ENCODE peak calls at places on chromosome 9, in seven cellular contexts. I is transverse colon, Z is Peyer's patch, T is hepatocyte, X is body of pancreas, M is gastrocnemius medialis, S is pancreas. A is an unnamed sample.

GRCh38 chr9:4143951-4144717 is 155.7 kb downstream of the GLIS3 start:
- DNase-seq in I (no peak), Z (no peak), T (peak; percentile 53), X (no peak), M (no peak), S (no peak), A (peak; percentile 87)

GRCh38 chr9:89774971-89775370 is 170.2 kb downstream of the GADD45G start:
- DNase-seq in I (no peak), Z (no peak), T (no peak), X (no peak), M (no peak), S (no peak), A (no peak)

GRCh38 chr9:129751841-129752801 is 721 bp downstream of the PTGES start:
- DNase-seq in I (peak; percentile 61), Z (no peak), T (no peak), X (peak; percentile 54), M (no peak), S (no peak), A (peak; percentile 87)

GRCh38 chr9:125329978-125330377 is 68.4 kb downstream of the GAPVD1 start:
- DNase-seq in I (no peak), Z (no peak), T (no peak), X (no peak), M (no peak), S (no peak), A (peak; percentile 68)

GRCh38 chr9:105390901-105391300 is 56.9 kb upstream of the FSD1L start:
- DNase-seq in I (no peak), Z (no peak), T (no peak), X (no peak), M (no peak), S (no peak), A (no peak)

GRCh38 chr9:91711755-91712591 is 238.1 kb downstream of the ROR2 start:
- DNase-seq in I (peak; percentile 56), Z (peak; percentile 71), T (no peak), X (no peak), M (no peak), S (no peak), A (peak; percentile 49)

GRCh38 chr9:134443169-134444039 is 117.1 kb downstream of the RXRA start:
- DNase-seq in I (peak; percentile 93), Z (peak; percentile 83), T (peak; percentile 92), X (peak; percentile 92), M (peak; percentile 91), S (peak; percentile 84), A (peak; percentile 91)

GRCh38 chr9:113616116-113616515 is 152.6 kb downstream of the RGS3 start:
- DNase-seq in I (no peak), Z (no peak), T (no peak), X (no peak), M (no peak), S (no peak), A (no peak)

GRCh38 chr9:100308965-100309564 is 43.7 kb downstream of the TEX10 start:
- DNase-seq in I (no peak), Z (no peak), T (no peak), X (no peak), M (no peak), S (no peak), A (no peak)

GRCh38 chr9:107738789-107739188 is 249.2 kb upstream of the KLF4 start:
- DNase-seq in I (no peak), Z (no peak), T (no peak), X (no peak), M (no peak), S (no peak), A (peak; percentile 82)

GRCh38 chr9:69173891-69174644 is at the start of gene TJP2:
- DNase-seq in I (peak; percentile 30), Z (peak; percentile 27), T (peak; percentile 72), X (peak; percentile 65), M (peak; percentile 46), S (peak; percentile 62), A (peak; percentile 67)

GRCh38 chr9:72914750-72915149 is 38.1 kb downstream of the ALDH1A1 start:
- DNase-seq in I (no peak), Z (no peak), T (no peak), X (no peak), M (no peak), S (no peak), A (no peak)

GRCh38 chr9:98892296-98892695 is 51.4 kb upstream of the COL15A1 start:
- DNase-seq in I (no peak), Z (no peak), T (no peak), X (no peak), M (no peak), S (no peak), A (no peak)

GRCh38 chr9:128627127-128627715 is 29.4 kb downstream of the DYNC2I2 start:
- DNase-seq in I (no peak), Z (no peak), T (no peak), X (no peak), M (no peak), S (no peak), A (no peak)

GRCh38 chr9:128625391-128626145 is 31.1 kb downstream of the DYNC2I2 start:
- DNase-seq in I (peak; percentile 32), Z (no peak), T (no peak), X (peak; percentile 75), M (no peak), S (peak; percentile 56), A (no peak)

GRCh38 chr9:128624566-128624965 is 32.1 kb downstream of the DYNC2I2 start:
- DNase-seq in I (no peak), Z (no peak), T (no peak), X (no peak), M (no peak), S (no peak), A (no peak)

GRCh38 chr9:128627906-128628305 is 28.7 kb downstream of the DYNC2I2 start:
- DNase-seq in I (no peak), Z (no peak), T (no peak), X (no peak), M (no peak), S (no peak), A (no peak)

DNA sequence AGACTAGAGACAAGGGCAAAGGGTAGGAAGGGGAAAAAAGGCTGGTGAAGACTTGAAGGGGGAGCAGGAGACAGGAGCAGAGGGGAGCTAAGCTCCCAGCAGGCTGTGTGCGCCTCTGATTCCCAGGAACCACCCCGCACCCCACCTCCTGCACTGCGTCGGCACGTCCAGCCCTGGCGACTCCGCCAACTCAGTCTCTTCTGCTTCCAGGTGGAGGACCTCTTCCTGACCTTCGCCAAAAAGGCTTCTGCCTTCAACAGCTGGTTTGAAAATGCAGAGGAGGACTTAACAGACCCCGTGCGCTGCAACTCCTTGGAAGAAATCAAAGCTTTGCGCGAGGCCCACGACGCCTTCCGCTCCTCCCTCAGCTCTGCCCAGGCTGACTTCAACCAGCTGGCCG is 30.5 kb downstream of the DYNC2I2 start:
- DNase-seq in I (no peak), Z (no peak), T (no peak), X (no peak), M (no peak), S (no peak), A (no peak)
- H3K36me3 ChIP-seq in I (peaks cover 5% of the 10 kb centered on the region), Z (no peaks in the 10 kb centered on the region), T (no peaks in the 10 kb centered on the region), X (peaks cover 3% of the 10 kb centered on the region), M (peaks cover 72% of the 10 kb centered on the region), S (peaks cover 25% of the 10 kb centered on the region), A (peaks cover 64% of the 10 kb centered on the region)

DNA sequence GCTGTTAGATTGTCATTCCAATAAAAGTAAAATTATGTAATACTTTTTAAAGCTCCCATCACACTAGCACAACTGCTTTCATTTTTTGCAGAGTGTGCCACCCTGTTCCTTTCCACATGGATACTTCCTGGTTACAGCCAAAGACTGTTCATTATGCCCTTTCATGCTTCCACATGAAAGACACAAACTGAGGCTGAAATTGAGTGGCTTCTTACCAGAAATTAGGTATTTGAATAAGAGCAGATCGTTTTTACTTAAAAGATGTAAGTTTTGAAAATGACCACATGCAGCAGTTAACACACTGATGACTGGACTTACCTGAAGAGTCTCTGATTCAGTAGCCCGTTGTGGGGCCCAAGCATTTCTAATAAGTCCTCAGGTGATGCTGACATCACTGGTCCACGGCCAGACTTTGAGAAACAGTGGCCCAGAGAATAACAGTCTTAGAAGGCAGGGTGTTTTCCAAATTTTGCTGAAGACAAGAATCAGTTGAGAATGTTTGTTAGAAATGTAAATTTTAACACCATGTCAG is 187.6 kb upstream of the DMRT1 start:
- DNase-seq in I (no peak), Z (no peak), T (no peak), X (no peak), M (no peak), S (no peak), A (no peak)
- TF ChIP-seq CTCF in I (no peak), Z (no peak), T (no peak), X (no peak), M (no peak), S (no peak), A (no peak)

GRCh38 chr9:70607926-70608325 is 193.5 kb upstream of the KLF9 start:
- DNase-seq in I (peak; percentile 15), Z (peak; percentile 34), T (no peak), X (no peak), M (no peak), S (peak; percentile 31), A (no peak)
- H3K4me3 ChIP-seq in I (no peak overlapping the region), Z (no peak overlapping the region), T (no peak overlapping the region), X (no peak overlapping the region), M (no peak overlapping the region), S (no peak overlapping the region), A (no peak overlapping the region)

DNA sequence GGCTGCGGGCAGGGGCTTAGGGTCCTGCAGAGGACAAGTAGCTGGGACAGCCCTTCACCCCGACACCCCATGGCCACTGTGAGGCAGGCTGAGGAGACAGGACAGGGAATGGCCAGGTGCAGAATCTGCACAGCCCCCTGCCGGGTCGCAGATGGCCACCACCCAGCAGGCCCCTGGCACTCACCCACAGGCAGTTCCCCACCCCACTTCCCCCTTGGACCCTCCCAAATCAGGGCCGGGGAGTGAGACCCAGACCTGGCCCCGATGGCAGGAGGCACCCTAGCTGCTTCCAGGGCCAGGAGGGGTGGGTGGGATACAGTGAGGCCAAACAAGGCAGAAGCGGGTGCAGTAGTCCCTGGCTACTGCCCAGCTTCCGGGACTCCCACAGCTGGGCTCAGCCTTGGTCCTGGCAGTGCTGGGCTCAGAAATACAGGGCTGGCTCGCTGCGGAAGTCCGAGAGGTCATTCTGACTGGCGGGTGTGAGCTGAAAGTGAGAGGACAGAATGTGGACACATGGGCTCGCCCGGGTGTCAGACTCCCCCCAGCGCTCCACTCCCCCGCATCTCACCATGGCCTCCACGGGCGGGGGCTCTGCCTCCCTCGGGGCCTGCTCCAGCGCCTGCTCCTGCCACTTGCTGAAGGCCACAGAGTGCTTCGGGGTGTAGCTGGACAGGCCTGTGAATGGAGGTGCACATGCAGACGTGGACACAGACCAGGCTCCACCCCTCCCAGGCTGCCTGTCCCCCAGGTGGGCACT is 3.4 kb downstream of the SSNA1 start:
- DNase-seq in I (no peak), Z (no peak), T (no peak), X (no peak), M (no peak), S (no peak), A (no peak)
- H3K36me3 ChIP-seq in I (no peaks in the 10 kb centered on the region), Z (no peaks in the 10 kb centered on the region), T (no peaks in the 10 kb centered on the region), X (no peaks in the 10 kb centered on the region), M (peaks cover 22% of the 10 kb centered on the region), S (no peaks in the 10 kb centered on the region), A (peaks cover 17% of the 10 kb centered on the region)